ENCODE peak calls at places on chromosomes 1 and 21, in seven cellular contexts. J is right cardiac atrium, Y is GM23248, R is sigmoid colon, X is uterus, L is PC-3, M is adrenal gland. U is an unnamed sample.

GRCh38 chr1:44723496-44724407 is 7.2 kb downstream of the RNU5D-1 start:
- DNase-seq in R (no peak), X (no peak), Y (no peak), J (peak), L (no peak), M (peak), U (peak)

GRCh38 chr1:46394108-46394871 is at the start of gene FAAH:
- DNase-seq in L (no peak), M (peak), R (peak), J (peak), X (peak), Y (peak), U (peak)

GRCh38 chr1:150576794-150577556 is 2.4 kb downstream of the MCL1 start:
- DNase-seq in R (peak), Y (peak), L (peak), M (no peak), X (no peak), J (no peak), U (no peak)

GRCh38 chr1:199909137-199909536 is 118.4 kb upstream of the NR5A2 start:
- DNase-seq in Y (peak), L (peak), X (no peak), R (no peak), M (no peak), J (no peak), U (no peak)

GRCh38 chr1:111948209-111949131 is 41.0 kb downstream of the KCND3 start:
- DNase-seq in Y (peak), J (peak), M (peak), R (peak), L (peak), X (peak), U (peak)

GRCh38 chr21:41678016-41678935 is 88.6 kb downstream of the RIPK4 start:
- DNase-seq in Y (peak), R (no peak), J (no peak), X (no peak), M (no peak), L (peak), U (no peak)

GRCh38 chr1:112702067-112702395 is 4.9 kb downstream of the RHOC start:
- DNase-seq in J (no peak), Y (no peak), L (no peak), X (no peak), R (peak), M (no peak), U (no peak)

GRCh38 chr1:235613617-235614016 is 36.0 kb downstream of the GNG4 start:
- DNase-seq in L (no peak), X (no peak), J (no peak), Y (no peak), M (no peak), R (no peak), U (no peak)

GRCh38 chr1:2044510-2045319 is 5.5 kb upstream of the PRKCZ start:
- DNase-seq in R (peak), L (peak), Y (peak), M (peak), J (peak), X (peak), U (peak)

DNA sequence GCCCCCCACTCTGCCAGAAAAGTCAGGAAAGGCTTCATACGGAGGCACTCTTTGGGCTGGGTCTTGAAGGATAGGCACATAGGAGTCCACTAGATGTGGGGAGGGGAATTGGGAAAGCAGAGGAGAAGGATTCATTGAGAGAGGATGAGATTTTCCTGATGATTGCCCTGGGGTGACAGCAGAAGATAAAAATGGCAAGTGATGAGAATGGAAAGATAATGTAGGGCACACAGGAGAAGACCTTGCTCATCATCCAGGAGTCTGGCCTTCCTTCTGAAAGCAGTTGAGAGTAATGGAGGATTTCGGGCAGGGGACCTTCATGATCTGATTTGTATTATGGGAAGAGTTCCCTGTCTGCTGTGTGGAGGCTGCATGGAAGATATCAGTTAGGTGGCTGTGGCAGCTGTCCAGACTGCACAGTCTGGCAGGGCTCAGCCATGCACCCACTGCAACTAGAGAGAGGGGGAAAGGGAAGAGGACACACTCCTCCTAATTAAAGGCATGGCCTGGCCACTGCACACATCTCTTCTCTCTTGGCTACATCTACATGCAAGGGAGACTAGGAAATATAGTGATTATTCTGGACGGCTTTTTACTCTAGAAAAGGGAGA is 9.6 kb upstream of the FABP3 start:
- DNase-seq in Y (no peak), J (peak), L (no peak), R (no peak), X (no peak), M (no peak), U (no peak)
- H3K27ac ChIP-seq in Y (no peak), J (peak), L (peak), R (no peak), X (no peak), M (no peak), U (no peak)

DNA sequence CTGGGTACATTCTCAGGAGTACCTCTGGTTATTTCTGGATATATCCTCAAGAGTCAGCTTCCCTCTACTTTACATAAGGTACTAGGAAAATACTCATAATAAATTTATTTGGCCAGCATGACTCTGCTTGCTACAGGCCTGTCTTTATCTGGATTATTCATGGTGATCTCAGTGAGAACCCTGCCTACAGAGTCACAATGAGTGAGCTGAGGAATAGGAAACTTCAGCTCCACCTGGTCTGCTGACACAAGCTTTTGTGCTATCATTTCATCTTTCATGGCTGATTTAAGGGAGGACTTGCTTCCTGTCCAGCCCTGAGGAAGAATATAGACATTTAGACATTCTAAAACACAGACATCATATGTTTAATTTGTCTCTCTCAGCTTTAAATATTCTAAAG is 19.5 kb upstream of the SUCO start:
- DNase-seq in M (no peak), J (no peak), X (no peak), Y (peak), L (peak), R (no peak), U (no peak)
- H3K27ac ChIP-seq in M (no peak), J (no peak), X (no peak), Y (peak), L (peak), R (no peak), U (no peak)

GRCh38 chr1:214900590-214900989 is 181.9 kb upstream of the KCNK2 start:
- DNase-seq in R (no peak), J (no peak), Y (no peak), M (no peak), X (no peak), L (no peak), U (no peak)
- H3K27ac ChIP-seq in R (no peak), J (no peak), Y (peak), M (no peak), X (no peak), L (no peak), U (no peak)

DNA sequence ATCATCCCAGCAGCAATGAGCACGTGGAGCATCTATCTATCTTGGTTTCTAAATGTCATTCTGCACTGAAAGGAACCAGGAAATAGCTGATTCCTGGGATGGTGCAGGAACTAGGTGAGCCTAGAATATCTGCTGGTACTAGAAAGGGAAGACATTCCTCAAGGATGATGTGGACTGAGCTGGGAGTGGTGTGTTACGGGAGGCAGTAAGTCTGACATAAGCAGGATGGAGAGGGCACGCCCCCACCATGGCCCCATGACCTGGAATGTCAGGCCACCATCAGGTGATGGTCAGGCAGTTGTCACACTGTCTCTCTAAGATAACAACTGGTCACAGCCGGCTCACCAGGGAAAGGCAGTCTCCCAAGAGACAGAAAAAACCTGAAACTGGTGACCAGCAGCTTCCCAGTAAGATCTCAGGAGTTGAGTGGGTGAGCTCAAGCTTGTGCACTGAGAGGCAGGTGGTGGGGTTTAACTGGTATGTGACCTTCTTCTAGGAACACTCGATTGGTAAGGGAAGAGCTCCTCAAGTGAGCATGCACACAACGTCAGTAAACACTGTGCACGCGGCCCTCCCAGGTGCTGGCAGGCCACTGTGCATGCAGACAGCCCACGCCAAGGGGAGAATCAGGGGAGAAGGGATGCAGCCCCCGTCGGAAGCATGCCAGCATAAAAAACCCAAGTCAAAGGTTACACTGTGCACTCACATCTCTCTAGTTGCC is 148.7 kb downstream of the ADSS2 start:
- DNase-seq in X (no peak), M (no peak), Y (peak), J (no peak), R (no peak), L (peak), U (no peak)
- H3K27ac ChIP-seq in X (no peak), M (no peak), Y (no peak), J (no peak), R (no peak), L (no peak), U (no peak)

GRCh38 chr1:107829083-107829771 is 135.8 kb downstream of the VAV3 start:
- DNase-seq in L (no peak), J (no peak), R (no peak), X (no peak), M (no peak), Y (no peak), U (no peak)
- H3K27ac ChIP-seq in L (no peak), J (no peak), R (no peak), X (no peak), M (no peak), Y (no peak), U (no peak)

GRCh38 chr21:43855955-43856354 is 9.1 kb upstream of the AGPAT3 start:
- DNase-seq in L (no peak), X (no peak), Y (no peak), J (no peak), R (peak), M (no peak), U (no peak)

GRCh38 chr21:43864313-43864805 is 664 bp upstream of the AGPAT3 start:
- DNase-seq in X (no peak), Y (peak), R (peak), J (peak), L (peak), M (no peak), U (peak)

GRCh38 chr21:43858806-43859648 is 6.0 kb upstream of the AGPAT3 start:
- DNase-seq in J (no peak), X (no peak), L (no peak), M (no peak), Y (no peak), R (peak), U (no peak)

GRCh38 chr21:43861716-43862115 is 3.3 kb upstream of the AGPAT3 start:
- DNase-seq in M (no peak), L (no peak), X (no peak), J (no peak), R (peak), Y (no peak), U (no peak)

DNA sequence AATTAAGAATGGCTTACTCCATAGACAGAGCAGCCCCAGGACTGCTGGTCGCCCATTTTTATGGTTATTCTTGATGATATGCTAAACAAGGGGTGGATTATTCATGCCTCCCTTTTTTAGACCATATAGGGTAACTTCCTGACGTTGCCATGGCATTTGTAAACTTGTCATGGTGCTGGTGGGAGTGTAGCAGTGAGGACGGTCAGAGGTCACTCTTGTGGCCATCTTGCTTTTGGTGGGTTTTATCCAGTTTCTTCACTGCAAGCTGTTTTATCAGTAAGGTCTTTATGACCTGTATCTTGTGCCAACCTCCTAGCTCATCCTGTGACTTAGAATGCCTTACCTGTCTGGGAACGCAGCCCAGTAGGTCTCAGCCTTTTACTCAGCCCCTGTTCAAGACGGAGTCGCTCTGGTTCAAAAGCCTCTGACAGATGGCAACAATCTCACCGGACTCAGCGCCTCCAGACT is 5.2 kb upstream of the AGPAT3 start:
- DNase-seq in X (no peak), Y (no peak), J (no peak), M (no peak), R (peak), L (no peak), U (no peak)
- H3K27ac ChIP-seq in X (peak), Y (no peak), J (no peak), M (no peak), R (peak), L (no peak), U (no peak)

U was measured in substantia nigra.